ENCODE peak calls at places on chromosome 4, in nine cellular contexts. E is A549, X is K562, H is GM23338, Y is SK-N-SH, R is HCT116, S is GM12878, Z is HepG2, P is Panc1. U is an unnamed sample.

GRCh38 chr4:84171871-84172270 is 327.2 kb downstream of the NKX6-1 start:
- DNase-seq in E (no peak), X (peak; percentile 9), H (no peak), Y (no peak), R (no peak), S (no peak), Z (no peak), P (no peak), U (peak; percentile 4)

GRCh38 chr4:148834804-148835598 is 392.8 kb upstream of the NR3C2 start:
- DNase-seq in E (peak; percentile 6), X (no peak), H (peak; percentile 18), Y (no peak), R (no peak), S (no peak), Z (no peak), P (no peak), U (no peak)

GRCh38 chr4:102867278-102868152 is 1.3 kb upstream of the CISD2 start:
- DNase-seq in E (peak; percentile 19), X (no peak), H (no peak), Y (no peak), R (no peak), S (peak; percentile 34), Z (no peak), P (no peak), U (peak; percentile 36)

GRCh38 chr4:128601992-128602695 is 207.4 kb upstream of the JADE1 start:
- DNase-seq in E (peak; percentile 51), X (peak; percentile 46), H (no peak), Y (no peak), R (no peak), S (no peak), Z (no peak), P (no peak), U (no peak)

GRCh38 chr4:110902500-110902899 is 279.6 kb upstream of the PITX2 start:
- DNase-seq in E (no peak), X (no peak), H (no peak), Y (no peak), R (no peak), S (no peak), Z (no peak), P (no peak), U (no peak)

GRCh38 chr4:152605641-152606304 is 69.9 kb upstream of the FBXW7 start:
- DNase-seq in E (no peak), X (no peak), H (no peak), Y (peak; percentile 30), R (no peak), S (no peak), Z (no peak), P (no peak), U (no peak)

GRCh38 chr4:137312257-137312656 is 220.0 kb downstream of the PCDH18 start:
- DNase-seq in E (no peak), X (no peak), H (no peak), Y (no peak), R (no peak), S (no peak), Z (no peak), P (no peak), U (no peak)

GRCh38 chr4:159177265-159178146 is 74.6 kb downstream of the RAPGEF2 start:
- DNase-seq in E (no peak), X (no peak), H (no peak), Y (no peak), R (no peak), S (no peak), Z (no peak), P (no peak), U (no peak)

GRCh38 chr4:74623041-74623440 is 171.3 kb downstream of the BTC start:
- DNase-seq in E (peak; percentile 88), X (peak; percentile 53), H (peak; percentile 69), Y (peak; percentile 5), R (peak; percentile 82), S (no peak), Z (peak; percentile 66), P (peak; percentile 51), U (peak; percentile 55)
- TF ChIP-seq REST in E (no peak), X (no peak), H (no peak), Y (no peak), R (no peak), S (no peak), Z (no peak), P (no peak), U (no peak)

GRCh38 chr4:7156273-7157139 is 35.8 kb upstream of the SORCS2 start:
- DNase-seq in E (peak; percentile 27), X (no peak), H (peak; percentile 73), Y (peak; percentile 68), R (no peak), S (no peak), Z (no peak), P (no peak), U (no peak)
- TF ChIP-seq REST in E (no peak), X (no peak), H (no peak), Y (no peak), R (no peak), S (no peak), Z (no peak), P (no peak), U (no peak)

GRCh38 chr4:109238746-109239145 is 63.7 kb downstream of the COL25A1 start:
- DNase-seq in E (no peak), X (no peak), H (no peak), Y (no peak), R (no peak), S (no peak), Z (no peak), P (no peak), U (no peak)

GRCh38 chr4:109233585-109233984 is 68.9 kb downstream of the COL25A1 start:
- DNase-seq in E (no peak), X (no peak), H (no peak), Y (no peak), R (no peak), S (no peak), Z (no peak), P (no peak), U (no peak)

GRCh38 chr4:109232666-109233065 is 69.8 kb downstream of the COL25A1 start:
- DNase-seq in E (no peak), X (no peak), H (no peak), Y (no peak), R (no peak), S (no peak), Z (no peak), P (no peak), U (no peak)

GRCh38 chr4:109234596-109234995 is 67.9 kb downstream of the COL25A1 start:
- DNase-seq in E (no peak), X (no peak), H (no peak), Y (no peak), R (no peak), S (no peak), Z (no peak), P (no peak), U (no peak)

GRCh38 chr4:109235683-109236082 is 66.8 kb downstream of the COL25A1 start:
- DNase-seq in E (no peak), X (no peak), H (no peak), Y (no peak), R (no peak), S (no peak), Z (no peak), P (no peak), U (no peak)
- TF ChIP-seq REST in E (no peak), X (no peak), H (no peak), Y (no peak), R (no peak), S (no peak), Z (no peak), P (no peak), U (no peak)

GRCh38 chr4:114378306-114378903 is 220.2 kb upstream of the UGT8 start:
- DNase-seq in E (peak; percentile 4), X (no peak), H (no peak), Y (peak; percentile 32), R (no peak), S (no peak), Z (no peak), P (no peak), U (no peak)
- TF ChIP-seq REST in E (no peak), X (no peak), H (no peak), Y (no peak), R (no peak), S (no peak), Z (no peak), P (no peak), U (no peak)

U was measured in HL-60.